ENCODE peak calls at places on chromosomes 7 and 10, in five cellular contexts. Q, W, S, F and O are unnamed samples.

GRCh38 chr7:144824360-144824759 is 11.5 kb downstream of the TPK1 start:
- DNase-seq in Q (no peak), W (no peak), S (no peak), F (no peak), O (no peak)

GRCh38 chr7:23275906-23276305 is 23.2 kb upstream of the MALSU1 start:
- DNase-seq in Q (no peak), W (no peak), S (no peak), F (no peak), O (no peak)

GRCh38 chr10:79222186-79222585 is 125.1 kb upstream of the PPIF start:
- DNase-seq in Q (no peak), W (no peak), S (no peak), F (no peak), O (no peak)

GRCh38 chr10:58588673-58589265 is 76.1 kb downstream of the BICC1 start:
- DNase-seq in Q (no peak), W (no peak), S (peak), F (no peak), O (no peak)

GRCh38 chr7:42248579-42248978 is 11.6 kb upstream of the GLI3 start:
- DNase-seq in Q (no peak), W (no peak), S (no peak), F (no peak), O (no peak)

GRCh38 chr7:124954766-124955165 is 25.1 kb upstream of the POT1 start:
- DNase-seq in Q (no peak), W (no peak), S (no peak), F (no peak), O (no peak)

GRCh38 chr10:84214612-84215235 is 10.6 kb downstream of the LRIT2 start:
- DNase-seq in Q (no peak), W (peak), S (peak), F (peak), O (peak)

GRCh38 chr7:86667732-86668131 is 24.0 kb downstream of the GRM3 start:
- DNase-seq in Q (no peak), W (no peak), S (no peak), F (no peak), O (peak)

GRCh38 chr10:59586407-59586891 is 123.2 kb downstream of the SLC16A9 start:
- DNase-seq in Q (no peak), W (no peak), S (no peak), F (no peak), O (no peak)

GRCh38 chr7:134083766-134084487 is 43.2 kb upstream of the LRGUK start:
- DNase-seq in Q (no peak), W (no peak), S (peak), F (no peak), O (no peak)

GRCh38 chr10:103448751-103449150 is 3.4 kb downstream of the CALHM2 start:
- DNase-seq in Q (no peak), W (no peak), S (no peak), F (no peak), O (no peak)

GRCh38 chr7:48192996-48193395 is 21.7 kb downstream of the ABCA13 start:
- DNase-seq in Q (no peak), W (no peak), S (no peak), F (no peak), O (no peak)

GRCh38 chr7:16915405-16915804 is 33.6 kb upstream of the AGR3 start:
- DNase-seq in Q (no peak), W (no peak), S (no peak), F (no peak), O (peak)

GRCh38 chr7:65239324-65239706 is 134.3 kb upstream of the ZNF92 start:
- DNase-seq in Q (no peak), W (no peak), S (no peak), F (no peak), O (no peak)

DNA sequence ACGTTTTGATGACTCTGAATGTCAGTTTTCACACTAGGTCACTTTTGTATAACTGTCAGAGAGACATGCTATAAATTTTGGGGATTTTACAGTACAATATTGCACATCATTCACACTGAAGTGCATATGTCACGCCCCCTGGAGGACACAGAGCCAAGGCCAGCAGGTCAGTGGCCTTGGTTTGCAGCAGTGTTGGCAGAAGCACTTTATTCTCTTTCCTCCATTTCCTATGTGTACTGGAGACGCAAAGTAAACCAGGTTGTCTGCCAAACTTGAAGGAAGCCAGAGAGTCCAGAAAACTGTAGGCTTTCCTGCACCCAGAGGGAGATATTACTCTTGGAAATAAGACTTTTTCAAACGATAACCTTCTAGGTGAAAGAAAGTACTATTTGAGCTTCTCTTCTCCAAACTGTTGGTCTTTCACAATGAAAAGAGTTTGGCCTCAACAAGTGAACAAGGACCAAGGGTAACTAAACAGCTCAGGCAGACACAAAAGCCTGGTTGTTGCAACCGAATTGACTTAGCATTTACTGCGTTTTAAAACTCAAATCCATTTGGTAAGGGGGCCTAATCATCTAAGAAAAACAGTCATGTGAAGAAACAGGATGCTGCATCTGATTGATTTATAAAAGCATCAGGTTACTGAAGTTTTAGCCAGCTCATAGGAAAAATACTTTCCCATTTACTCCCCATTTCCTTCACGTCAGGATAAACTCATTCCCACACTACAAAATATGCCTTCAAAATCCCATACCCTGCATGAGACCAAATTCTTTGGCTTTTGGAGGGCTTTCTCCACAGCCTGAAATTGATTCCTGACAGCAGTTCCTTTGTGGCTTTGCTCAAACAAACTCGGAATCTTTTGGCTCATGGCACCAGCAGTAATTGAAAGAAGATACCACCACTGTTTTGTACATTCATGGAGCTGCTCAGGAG is 83.0 kb upstream of the SEC61G start:
- DNase-seq in Q (no peak), W (no peak), S (peak), F (peak), O (peak)
- TF ChIP-seq ZBTB33 in Q (no peak), W (no peak), S (no peak), F (no peak), O (no peak)

GRCh38 chr7:27960415-27960814 is 220.2 kb downstream of the JAZF1 start:
- DNase-seq in Q (no peak), W (no peak), S (no peak), F (no peak), O (no peak)

GRCh38 chr7:27958933-27959548 is 219.1 kb downstream of the TAX1BP1 start:
- DNase-seq in Q (no peak), W (no peak), S (no peak), F (no peak), O (no peak)

GRCh38 chr7:27964840-27965239 is 215.8 kb downstream of the JAZF1 start:
- DNase-seq in Q (no peak), W (no peak), S (no peak), F (no peak), O (no peak)

GRCh38 chr7:27962250-27962649 is 218.3 kb downstream of the JAZF1 start:
- DNase-seq in Q (no peak), W (no peak), S (no peak), F (no peak), O (no peak)

DNA sequence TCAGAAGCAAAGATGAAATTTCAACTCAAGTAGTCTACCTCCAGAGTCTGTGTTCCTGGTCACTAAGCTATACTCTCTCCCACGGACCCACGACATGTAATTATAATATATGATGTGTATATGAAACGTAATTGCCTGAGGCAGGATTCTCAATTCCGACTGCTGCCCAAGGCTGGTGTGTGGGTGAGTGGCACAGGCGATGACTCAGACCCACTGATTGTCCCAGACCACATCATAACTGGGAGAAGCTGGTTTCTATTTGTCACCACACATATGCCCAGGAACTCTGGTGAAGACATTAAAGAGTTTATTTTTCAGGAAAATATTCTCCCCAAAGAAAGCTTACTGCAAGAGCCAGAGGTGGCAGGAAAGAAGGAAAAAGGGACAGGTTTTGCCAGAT is 219.3 kb downstream of the JAZF1 start:
- DNase-seq in Q (no peak), W (no peak), S (no peak), F (no peak), O (peak)
- TF ChIP-seq POLR2AphosphoS5 in Q (no peak), W (no peak), S (no peak), F (no peak), O (no peak)

GRCh38 chr10:132446195-132446581 is 49.2 kb downstream of the PWWP2B start:
- DNase-seq in Q (no peak), W (no peak), S (no peak), F (no peak), O (no peak)
- H3K27ac ChIP-seq in Q (no peak), W (no peak), S (peak), F (no peak), O (peak)

GRCh38 chr7:66356277-66356721 is 151.2 kb downstream of the TPST1 start:
- DNase-seq in Q (no peak), W (no peak), S (no peak), F (no peak), O (peak)
- TF ChIP-seq ZBTB33 in Q (no peak), W (no peak), S (no peak), F (no peak), O (no peak)

GRCh38 chr7:44978511-44979366 is at the start of gene MYO1G:
- DNase-seq in Q (peak), W (no peak), S (no peak), F (no peak), O (no peak)

GRCh38 chr7:44980393-44981034 is 1.7 kb upstream of the MYO1G start:
- DNase-seq in Q (peak), W (no peak), S (no peak), F (no peak), O (no peak)

GRCh38 chr7:44977956-44978355 is 859 bp downstream of the MYO1G start:
- DNase-seq in Q (no peak), W (no peak), S (no peak), F (no peak), O (no peak)

GRCh38 chr7:44981035-44981706 is 2.4 kb upstream of the MYO1G start:
- DNase-seq in Q (no peak), W (peak), S (no peak), F (no peak), O (no peak)

DNA sequence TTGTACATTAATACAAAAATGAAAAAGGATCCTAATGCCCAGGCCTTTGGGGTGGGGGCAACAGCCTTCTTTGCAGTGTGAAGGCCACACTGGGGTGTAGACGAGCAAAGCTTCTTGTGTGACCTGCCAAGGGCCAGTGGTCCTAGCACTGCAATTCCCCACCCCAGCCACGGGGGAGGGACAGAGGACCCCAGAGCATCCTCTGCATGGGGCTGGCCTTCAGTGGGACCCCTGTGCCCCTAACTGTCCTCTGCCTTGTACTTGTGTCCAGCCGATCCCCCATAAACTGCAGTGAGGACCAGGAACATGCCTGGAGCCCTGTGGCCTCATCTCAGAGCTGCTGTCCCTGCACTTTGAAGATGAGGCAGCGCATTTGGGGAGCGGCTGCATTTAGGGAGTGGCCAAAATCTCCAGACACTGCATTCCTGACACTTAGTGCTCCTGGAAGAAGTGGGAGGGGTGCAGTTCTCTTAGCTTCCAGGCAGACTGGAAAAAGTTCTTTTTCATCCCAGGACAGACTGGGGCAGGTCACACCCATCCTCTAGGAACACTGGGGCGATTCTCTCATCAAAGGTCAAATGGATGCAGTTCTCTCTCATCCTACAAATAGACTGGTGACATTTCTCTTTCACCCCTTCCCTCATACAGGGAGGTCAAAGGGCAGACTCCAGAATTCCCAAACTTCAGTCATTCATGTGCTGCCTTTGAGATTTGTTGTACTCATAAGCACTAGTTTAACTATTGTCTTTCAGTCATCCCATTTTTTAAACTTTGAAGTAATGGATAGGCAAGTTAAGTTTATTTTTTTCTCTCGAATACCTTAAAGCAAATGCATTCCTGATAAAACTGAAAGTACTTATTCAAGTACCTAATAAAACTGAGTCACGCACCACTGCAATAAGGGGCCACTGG is 922 bp upstream of the MYO1G start:
- DNase-seq in Q (no peak), W (no peak), S (no peak), F (no peak), O (no peak)
- TF ChIP-seq POLR2AphosphoS5 in Q (no peak), W (no peak), S (no peak), F (no peak), O (no peak)

GRCh38 chr10:120607016-120607709 is 150.1 kb downstream of the PLPP4 start:
- DNase-seq in Q (no peak), W (no peak), S (no peak), F (no peak), O (no peak)
- H3K27ac ChIP-seq in Q (peak), W (no peak), S (no peak), F (no peak), O (no peak)

DNA sequence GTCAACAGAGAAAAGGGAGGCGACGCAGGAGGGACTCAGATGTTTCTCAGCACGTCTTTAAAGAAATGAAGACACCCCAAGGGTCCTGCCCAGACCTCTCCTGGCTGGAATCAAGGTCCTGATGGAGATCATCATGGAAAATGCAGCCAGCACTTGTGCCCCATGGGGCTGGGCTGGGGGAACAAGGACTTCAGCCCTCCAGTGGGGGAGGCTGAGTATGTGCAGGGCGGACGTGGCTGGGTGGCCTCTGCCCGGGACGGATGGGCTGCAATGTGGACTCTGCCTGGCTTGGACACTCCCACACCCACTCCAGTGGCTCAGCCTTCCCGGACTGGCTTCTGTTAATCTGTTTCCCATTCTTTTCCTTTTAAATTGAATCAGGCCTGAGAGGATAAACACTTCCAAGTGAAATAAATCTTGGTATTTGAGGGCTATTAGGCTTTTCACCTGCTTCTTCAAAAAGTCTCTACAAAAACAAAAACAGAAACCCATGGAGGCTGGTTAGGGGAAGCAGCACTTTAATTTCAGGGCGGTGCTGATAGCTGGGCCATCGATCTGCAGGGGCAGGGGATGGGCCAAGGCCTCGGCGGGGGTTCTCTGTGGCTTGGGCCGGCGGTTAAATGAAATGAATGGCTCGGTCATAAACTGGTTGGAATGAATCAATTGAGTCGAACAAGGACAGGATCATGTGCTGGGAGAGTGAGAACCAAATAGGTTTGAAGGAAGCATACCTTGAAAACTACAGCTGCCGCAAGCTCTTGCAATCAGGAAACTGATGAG is 51.5 kb downstream of the ADARB2 start:
- DNase-seq in Q (no peak), W (no peak), S (no peak), F (no peak), O (no peak)
- TF ChIP-seq ZBTB33 in Q (no peak), W (no peak), S (no peak), F (no peak), O (no peak)

GRCh38 chr10:125057158-125058001 is 103.0 kb downstream of the CTBP2 start:
- DNase-seq in Q (no peak), W (peak), S (peak), F (no peak), O (no peak)
- TF ChIP-seq POLR2AphosphoS5 in Q (no peak), W (peak), S (no peak), F (no peak), O (no peak)